ENCODE peak calls at places on chromosomes 4 and X, in ten cellular contexts. D is naive B cell, J is KG1, C is fibroblast of pulmonary artery, R is EH, L is endodermal cell, N is lower leg skin, O is NCI-H2171 treated with DMSO at 0.1 percent for 48 hours, U is AG08396, H is HCT116. Z is an unnamed sample.

GRCh38 chrX:94493405-94493804 is 819.4 kb downstream of the FAM133A start:
- DNase-seq in D (no peak), J (no peak), C (no peak), R (no peak), L (no peak), N (no peak), O (no peak), U (no peak), H (no peak), Z (no peak)

GRCh38 chr4:140947507-140947906 is 185.8 kb downstream of the RNF150 start:
- DNase-seq in D (no peak), J (no peak), C (no peak), R (no peak), L (no peak), N (no peak), O (no peak), U (no peak), H (no peak), Z (no peak)

GRCh38 chrX:153538424-153538823 is 21.0 kb downstream of the ATP2B3 start:
- DNase-seq in D (no peak), J (no peak), C (no peak), R (no peak), L (no peak), N (no peak), O (no peak), U (no peak), H (no peak), Z (no peak)

GRCh38 chr4:42786350-42787070 is 106.0 kb upstream of the GRXCR1 start:
- DNase-seq in D (no peak), J (no peak), C (no peak), R (no peak), L (peak), N (no peak), O (peak), U (no peak), H (no peak), Z (no peak)

GRCh38 chr4:39415678-39416283 is 9.1 kb downstream of the KLB start:
- DNase-seq in D (no peak), J (no peak), C (peak), R (no peak), L (no peak), N (no peak), O (no peak), U (no peak), H (no peak), Z (no peak)

GRCh38 chrX:107726809-107727534 is 48.6 kb downstream of the TSC22D3 start:
- DNase-seq in D (no peak), J (no peak), C (no peak), R (no peak), L (no peak), N (no peak), O (no peak), U (no peak), H (no peak), Z (no peak)

GRCh38 chrX:17559728-17560379 is 177.4 kb upstream of the SCML1 start:
- DNase-seq in D (no peak), J (no peak), C (peak), R (peak), L (no peak), N (no peak), O (peak), U (peak), H (peak), Z (no peak)

GRCh38 chr4:39259571-39260330 is 77.4 kb downstream of the WDR19 start:
- DNase-seq in D (no peak), J (no peak), C (peak), R (peak), L (no peak), N (no peak), O (no peak), U (peak), H (no peak), Z (no peak)

GRCh38 chrX:130877892-130878321 is 25.1 kb downstream of the ENOX2 start:
- DNase-seq in D (no peak), J (no peak), C (no peak), R (no peak), L (no peak), N (no peak), O (no peak), U (no peak), H (no peak), Z (no peak)

GRCh38 chrX:69503835-69504625 is at the start of gene NALF2:
- DNase-seq in D (no peak), J (no peak), C (peak), R (peak), L (peak), N (peak), O (peak), U (peak), H (peak), Z (peak)

GRCh38 chr4:74921490-74921889 is 11.4 kb upstream of the PARM1 start:
- DNase-seq in D (no peak), J (no peak), C (no peak), R (no peak), L (no peak), N (no peak), O (no peak), U (no peak), H (no peak), Z (no peak)

GRCh38 chr4:24894846-24895245 is 18.0 kb downstream of the CCDC149 start:
- DNase-seq in D (no peak), J (no peak), C (no peak), R (no peak), L (no peak), N (no peak), O (no peak), U (no peak), H (no peak), Z (no peak)

GRCh38 chr4:52836653-52837052 is 25.5 kb upstream of the RASL11B start:
- DNase-seq in D (no peak), J (no peak), C (no peak), R (peak), L (no peak), N (no peak), O (no peak), U (no peak), H (no peak), Z (no peak)

GRCh38 chr4:13527192-13527982 is 16.9 kb downstream of the NKX3-2 start:
- DNase-seq in D (no peak), J (no peak), C (no peak), R (no peak), L (peak), N (no peak), O (no peak), U (peak), H (no peak), Z (no peak)

GRCh38 chr4:86549163-86549788 is 44.8 kb upstream of the PTPN13 start:
- DNase-seq in D (no peak), J (no peak), C (no peak), R (peak), L (no peak), N (no peak), O (no peak), U (no peak), H (no peak), Z (no peak)

GRCh38 chr4:147340547-147341225 is 140.2 kb upstream of the EDNRA start:
- DNase-seq in D (no peak), J (no peak), C (peak), R (peak), L (no peak), N (no peak), O (no peak), U (no peak), H (peak), Z (no peak)

GRCh38 chr4:173794662-173795061 is 264.6 kb upstream of the HAND2 start:
- DNase-seq in D (no peak), J (no peak), C (peak), R (peak), L (no peak), N (no peak), O (no peak), U (peak), H (no peak), Z (no peak)

GRCh38 chrX:103343105-103343504 is 13.1 kb downstream of the TCEAL7 start:
- DNase-seq in D (no peak), J (peak), C (peak), R (peak), L (peak), N (peak), O (peak), U (peak), H (peak), Z (peak)

Z was measured in RPMI8226.